ENCODE peak calls at places on chromosomes 1 and 21, in nine cellular contexts. P is SK-N-DZ; Z is CD4-positive, alpha-beta T cell; B is stomach; F is NCI-H748 treated with DMSO at 0.1 percent for 48 hours; V is stimulated activated CD8-positive, alpha-beta memory T cell treated with anti-CD3 and anti-CD28 coated beads, Interleukin-15, amount 100 ng/mL, for 24 hours; R is H9; Y is caudate nucleus; G is tibial artery. E is an unnamed sample.

GRCh38 chr1:59506952-59507351 is 210.1 kb downstream of the FGGY start:
- DNase-seq in B (no peak), Z (no peak), R (no peak), P (no peak), G (peak; percentile 33), F (no peak), Y (no peak), V (no peak), E (no peak)

GRCh38 chr1:21268281-21269239 is 21.7 kb downstream of the ECE1 start:
- DNase-seq in G (no peak), Y (no peak), Z (no peak), P (no peak), V (no peak), R (no peak), F (no peak), B (peak; percentile 76), E (no peak)

GRCh38 chr1:234755449-234755863 is 145.5 kb upstream of the IRF2BP2 start:
- DNase-seq in G (peak; percentile 91), V (no peak), F (no peak), R (no peak), Y (peak; percentile 54), Z (no peak), P (no peak), B (peak; percentile 74), E (no peak)

GRCh38 chr1:201191723-201192477 is 1.3 kb downstream of the IGFN1 start:
- DNase-seq in R (no peak), P (no peak), F (no peak), B (no peak), Y (no peak), Z (no peak), G (no peak), V (no peak), E (no peak)

GRCh38 chr1:111605553-111605952 is 14.0 kb upstream of the RAP1A start:
- DNase-seq in V (no peak), P (no peak), F (no peak), R (no peak), B (no peak), Z (no peak), Y (no peak), G (peak; percentile 74), E (no peak)

GRCh38 chr1:242523968-242524570 is 428 bp downstream of the PLD5 start:
- DNase-seq in R (peak; percentile 82), F (peak; percentile 14), V (no peak), Y (no peak), G (no peak), B (no peak), P (peak; percentile 79), Z (no peak), E (peak; percentile 85)

GRCh38 chr1:22143586-22144033 is 713 bp upstream of the WNT4 start:
- DNase-seq in Y (no peak), G (no peak), V (no peak), Z (no peak), F (no peak), R (peak; percentile 47), P (no peak), B (peak; percentile 28), E (no peak)

GRCh38 chr1:85060038-85060437 is 11.7 kb upstream of the MCOLN3 start:
- DNase-seq in Y (no peak), G (no peak), V (no peak), Z (no peak), F (no peak), P (no peak), R (no peak), B (no peak), E (no peak)

GRCh38 chr1:191065771-191066170 is 588.1 kb upstream of the BRINP3 start:
- DNase-seq in Y (no peak), F (no peak), V (no peak), P (no peak), Z (no peak), B (no peak), G (no peak), R (no peak), E (no peak)

GRCh38 chr1:98316286-98316685 is 345.2 kb upstream of the SNX7 start:
- DNase-seq in Z (no peak), R (no peak), G (no peak), Y (no peak), F (no peak), B (no peak), P (no peak), V (no peak), E (no peak)

GRCh38 chr1:8202182-8202905 is 115.6 kb upstream of the SLC45A1 start:
- DNase-seq in V (no peak), G (peak; percentile 83), R (peak; percentile 61), B (peak; percentile 70), Z (no peak), F (no peak), Y (no peak), P (no peak), E (no peak)

GRCh38 chr1:82894635-82895034 is 1093.9 kb downstream of the ADGRL2 start:
- DNase-seq in F (no peak), Y (no peak), V (no peak), G (no peak), B (no peak), P (peak; percentile 76), Z (no peak), R (no peak), E (no peak)

GRCh38 chr1:156070523-156070922 is 9.6 kb downstream of the RAB25 start:
- DNase-seq in G (no peak), Z (no peak), F (no peak), P (no peak), B (no peak), Y (no peak), R (no peak), V (no peak), E (no peak)

GRCh38 chr21:30623362-30623761 is 2.9 kb downstream of the KRTAP20-4 start:
- DNase-seq in Y (no peak), V (no peak), B (no peak), P (no peak), R (no peak), G (no peak), F (no peak), Z (no peak), E (no peak)

E was measured in H1.